ENCODE peak calls at places on chromosomes 11 and 22, in five cellular contexts. T is activated effector memory CD4-positive, alpha-beta T cell treated with anti-CD3 and anti-CD28 coated beads, Interleukin-2, amount 50 U/mL, for 16 hours; P is HT-29; N is stimulated activated CD8-positive, alpha-beta memory T cell treated with anti-CD3 and anti-CD28 coated beads, Interleukin-15, amount 100 ng/mL, for 1 hour; U is progenitor cell of endocrine pancreas. F is an unnamed sample.

GRCh38 chr22:41596776-41597634 is 7.4 kb upstream of the PMM1 start:
- DNase-seq in T (peak), P (peak), N (peak), U (peak), F (peak)

GRCh38 chr11:67496113-67496512 is 9.1 kb downstream of the PITPNM1 start:
- DNase-seq in U (no peak), T (peak), P (no peak), N (no peak), F (no peak)

GRCh38 chr11:21295508-21295907 is 626.1 kb downstream of the NELL1 start:
- DNase-seq in P (no peak), U (no peak), T (no peak), N (no peak), F (no peak)

GRCh38 chr11:77244277-77245014 is 57.0 kb downstream of the GDPD4 start:
- DNase-seq in N (no peak), P (peak), U (no peak), T (no peak), F (peak)

GRCh38 chr11:76598426-76598839 is 72.1 kb downstream of the LRRC32 start:
- DNase-seq in P (peak), N (no peak), T (no peak), U (no peak), F (no peak)

GRCh38 chr11:57406337-57406904 is 16.0 kb upstream of the PRG2 start:
- DNase-seq in T (peak), P (no peak), N (no peak), U (no peak), F (no peak)

GRCh38 chr11:47356998-47357329 is 4.5 kb upstream of the MYBPC3 start:
- DNase-seq in U (no peak), P (no peak), N (no peak), T (no peak), F (no peak)

GRCh38 chr22:20549232-20549841 is 41.9 kb downstream of the MED15 start:
- DNase-seq in N (no peak), P (no peak), T (peak), U (no peak), F (no peak)

GRCh38 chr22:37713761-37714160 is 16.9 kb downstream of the TRIOBP start:
- DNase-seq in T (no peak), N (no peak), U (no peak), P (no peak), F (no peak)

GRCh38 chr22:17272511-17272991 is 53.3 kb upstream of the ADA2 start:
- DNase-seq in U (no peak), N (no peak), T (no peak), P (no peak), F (no peak)

GRCh38 chr11:2534131-2534956 is 89.5 kb downstream of the KCNQ1 start:
- DNase-seq in T (peak), P (peak), U (no peak), N (no peak), F (no peak)

GRCh38 chr11:89498845-89499448 is 7.8 kb upstream of the NOX4 start:
- DNase-seq in N (no peak), T (no peak), P (peak), U (no peak), F (no peak)

GRCh38 chr11:65353376-65353775 is 1.2 kb upstream of the TIGD3 start:
- DNase-seq in N (no peak), U (no peak), T (no peak), P (no peak), F (no peak)

GRCh38 chr11:14969922-14970323 is 2.2 kb downstream of the CALCA start:
- DNase-seq in N (no peak), U (peak), P (peak), T (peak), F (no peak)

GRCh38 chr11:116590844-116591575 is 181.8 kb downstream of the BUD13 start:
- DNase-seq in T (no peak), N (no peak), U (no peak), P (no peak), F (no peak)

GRCh38 chr22:28373841-28374240 is 305.8 kb downstream of the TTC28 start:
- DNase-seq in U (no peak), P (no peak), T (no peak), N (no peak), F (no peak)

GRCh38 chr22:38040953-38041759 is 16.0 kb upstream of the PICK1 start:
- DNase-seq in N (no peak), U (no peak), P (no peak), T (no peak), F (no peak)

GRCh38 chr11:63560506-63561179 is 2.5 kb downstream of the PLAAT2 start:
- DNase-seq in U (no peak), P (peak), N (no peak), T (no peak), F (no peak)

GRCh38 chr11:2917842-2918490 is 11.3 kb downstream of the PHLDA2 start:
- DNase-seq in U (no peak), T (no peak), P (no peak), N (no peak), F (no peak)